ENCODE peak calls at places on chromosomes 5 and 9, in four cellular contexts. G is ureter, Y is tibial nerve, S is MV-4-11. H is an unnamed sample.

GRCh38 chr9:4313144-4313543 is 13.3 kb upstream of the GLIS3 start:
- DNase-seq in Y (no peak), S (no peak), G (no peak), H (no peak)

GRCh38 chr5:122153774-122154173 is 24.4 kb downstream of the ZNF474 start:
- DNase-seq in S (peak; percentile 15), Y (no peak), G (no peak), H (no peak)

GRCh38 chr9:129801504-129801903 is 1.5 kb upstream of the TOR1B start:
- DNase-seq in Y (no peak), S (no peak), G (no peak), H (no peak)

GRCh38 chr9:111896942-111897830 is 572 bp downstream of the UGCG start:
- DNase-seq in S (no peak), Y (peak; percentile 29), G (peak; percentile 61), H (peak; percentile 80)

GRCh38 chr5:96079075-96079474 is 117.4 kb upstream of the ELL2 start:
- DNase-seq in S (no peak), G (no peak), Y (no peak), H (no peak)

GRCh38 chr5:41083306-41083705 is 12.2 kb upstream of the MROH2B start:
- DNase-seq in S (no peak), G (no peak), Y (no peak), H (no peak)

GRCh38 chr9:137170486-137171148 is 766 bp upstream of the LRRC26 start:
- DNase-seq in Y (no peak), G (no peak), S (no peak), H (no peak)

GRCh38 chr5:51479840-51480239 is 96.6 kb downstream of the ISL1 start:
- DNase-seq in S (peak; percentile 1), G (no peak), Y (no peak), H (no peak)

GRCh38 chr5:4116834-4117233 is 521.2 kb downstream of the IRX1 start:
- DNase-seq in S (peak; percentile 4), G (no peak), Y (no peak), H (no peak)

GRCh38 chr9:137139468-137140150 is 655 bp downstream of the GRIN1 start:
- DNase-seq in S (no peak), G (no peak), Y (no peak), H (no peak)

GRCh38 chr5:174307656-174308271 is 262.3 kb downstream of the NSG2 start:
- DNase-seq in Y (no peak), G (no peak), S (no peak), H (no peak)

GRCh38 chr5:15183520-15183919 is 311.9 kb upstream of the ANKH start:
- DNase-seq in G (no peak), Y (no peak), S (no peak), H (no peak)